ENCODE peak calls at places on chromosome 7, in seven cellular contexts. G is transverse colon, A is IMR-90, O is suprapubic skin, M is breast epithelium, R is uterus, X is adrenal gland. Z is an unnamed sample. For H3K4me1, the result is how much of the 10 kb centered on the place peaks cover.

GRCh38 chr7:79897166-79897565 is 237.5 kb upstream of the GNAI1 start:
- DNase-seq in G (no peak), A (peak), O (no peak), M (no peak), R (no peak), X (no peak), Z (no peak)

GRCh38 chr7:155338632-155339320 is 41.1 kb downstream of the INSIG1 start:
- DNase-seq in G (no peak), A (no peak), O (no peak), M (no peak), R (no peak), X (no peak), Z (no peak)

GRCh38 chr7:98291717-98292116 is 10.2 kb downstream of the BRI3 start:
- DNase-seq in G (no peak), A (no peak), O (no peak), M (no peak), R (no peak), X (no peak), Z (no peak)

GRCh38 chr7:155739538-155740140 is 72.6 kb downstream of the SHH start:
- DNase-seq in G (no peak), A (no peak), O (peak), M (no peak), R (no peak), X (no peak), Z (no peak)

GRCh38 chr7:138565451-138566114 is 105.5 kb downstream of the TRIM24 start:
- DNase-seq in G (no peak), A (peak), O (no peak), M (no peak), R (no peak), X (peak), Z (no peak)

GRCh38 chr7:158076215-158076614 is 511.4 kb downstream of the PTPRN2 start:
- DNase-seq in G (no peak), A (no peak), O (no peak), M (no peak), R (no peak), X (no peak), Z (no peak)

GRCh38 chr7:18607025-18607424 is 111.5 kb downstream of the HDAC9 start:
- DNase-seq in G (no peak), A (peak), O (no peak), M (no peak), R (no peak), X (no peak), Z (no peak)

GRCh38 chr7:24971333-24972165 is 8.4 kb downstream of the OSBPL3 start:
- DNase-seq in G (no peak), A (peak), O (peak), M (peak), R (no peak), X (no peak), Z (no peak)

GRCh38 chr7:80719261-80719660 is 80.8 kb downstream of the CD36 start:
- DNase-seq in G (no peak), A (peak), O (no peak), M (no peak), R (no peak), X (no peak), Z (no peak)

GRCh38 chr7:119256446-119257131 is 1016.4 kb upstream of the KCND2 start:
- DNase-seq in G (no peak), A (no peak), O (no peak), M (no peak), R (no peak), X (no peak), Z (no peak)

GRCh38 chr7:141864765-141865447 is 23.6 kb upstream of the PRSS37 start:
- DNase-seq in G (no peak), A (no peak), O (no peak), M (no peak), R (no peak), X (no peak), Z (no peak)

GRCh38 chr7:17185690-17186070 is 112.8 kb upstream of the AHR start:
- DNase-seq in G (no peak), A (peak), O (no peak), M (no peak), R (no peak), X (peak), Z (no peak)

GRCh38 chr7:157873181-157873580 is 536.4 kb downstream of the DNAJB6 start:
- DNase-seq in G (no peak), A (no peak), O (no peak), M (no peak), R (no peak), X (no peak), Z (no peak)

GRCh38 chr7:12594122-12594897 is 23.8 kb downstream of the SCIN start:
- DNase-seq in G (no peak), A (peak), O (no peak), M (no peak), R (no peak), X (no peak), Z (no peak)
- H3K4me3 ChIP-seq in G (no peak), A (no peak), O (no peak), M (no peak), R (no peak), X (no peak), Z (no peak)

GRCh38 chr7:47937065-47937687 is 11.1 kb downstream of the PKD1L1 start:
- DNase-seq in G (peak), A (no peak), O (no peak), M (no peak), R (no peak), X (no peak), Z (no peak)
- TF ChIP-seq POLR2A in G (no peak), A (no peak), O (no peak), M (no peak), R (no peak), X (no peak), Z (no peak)

DNA sequence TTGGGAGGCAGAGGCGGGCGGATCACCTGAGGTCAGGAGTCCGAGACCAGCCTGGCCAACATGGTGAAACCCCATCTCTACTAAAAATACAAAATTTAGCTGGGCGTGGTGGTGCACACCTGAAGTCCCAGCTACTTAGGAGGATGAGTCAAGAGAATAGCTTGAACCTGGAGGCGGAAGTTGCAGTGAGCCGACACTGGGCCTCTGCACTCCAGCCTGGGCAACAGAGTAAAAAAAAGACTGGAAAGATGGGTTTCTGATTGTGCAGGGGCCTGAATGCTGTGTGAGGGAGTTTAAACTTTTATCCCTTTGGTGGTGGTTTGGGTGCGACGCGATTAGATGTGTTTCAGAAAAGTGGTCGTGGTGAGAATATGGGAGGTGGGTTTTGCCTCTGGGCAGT is 1.8 kb downstream of the CHST12 start:
- DNase-seq in G (no peak), A (no peak), O (no peak), M (no peak), R (no peak), X (no peak), Z (no peak)
- H3K4me1 ChIP-seq in G (under half), A (under half), O (half or more), M (under half), R (under half), X (under half), Z (under half)

DNA sequence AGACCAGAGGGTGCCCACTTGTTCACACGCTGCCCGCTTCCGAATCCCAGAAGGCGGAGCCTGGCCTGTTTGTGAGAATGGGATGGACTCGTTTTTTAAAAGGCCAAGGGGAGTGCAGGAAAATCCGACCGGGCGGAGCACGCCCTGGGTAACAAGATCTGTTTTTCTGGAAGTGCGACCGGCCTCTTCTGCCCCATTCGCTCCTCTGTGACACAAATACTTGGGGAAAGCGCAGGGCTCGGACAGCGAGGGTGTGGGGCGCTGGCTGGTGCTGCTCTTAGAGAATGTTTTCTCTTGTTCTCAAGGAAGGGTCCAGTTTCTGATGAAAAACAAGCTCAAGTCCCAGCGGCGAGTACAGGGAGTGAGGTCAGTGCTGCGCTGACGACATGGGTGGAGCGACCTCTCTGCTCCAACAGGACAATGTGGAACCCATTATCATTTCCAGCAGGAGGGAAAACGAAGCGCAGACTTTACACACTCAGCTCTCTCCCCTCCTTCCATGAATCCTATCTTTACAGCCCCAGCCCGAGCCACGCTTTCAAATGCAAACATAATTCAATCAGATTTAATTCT is 1.3 kb downstream of the RADIL start:
- DNase-seq in G (peak), A (peak), O (peak), M (peak), R (peak), X (peak), Z (no peak)
- H3K4me3 ChIP-seq in G (peak), A (peak), O (peak), M (peak), R (peak), X (peak), Z (peak)

DNA sequence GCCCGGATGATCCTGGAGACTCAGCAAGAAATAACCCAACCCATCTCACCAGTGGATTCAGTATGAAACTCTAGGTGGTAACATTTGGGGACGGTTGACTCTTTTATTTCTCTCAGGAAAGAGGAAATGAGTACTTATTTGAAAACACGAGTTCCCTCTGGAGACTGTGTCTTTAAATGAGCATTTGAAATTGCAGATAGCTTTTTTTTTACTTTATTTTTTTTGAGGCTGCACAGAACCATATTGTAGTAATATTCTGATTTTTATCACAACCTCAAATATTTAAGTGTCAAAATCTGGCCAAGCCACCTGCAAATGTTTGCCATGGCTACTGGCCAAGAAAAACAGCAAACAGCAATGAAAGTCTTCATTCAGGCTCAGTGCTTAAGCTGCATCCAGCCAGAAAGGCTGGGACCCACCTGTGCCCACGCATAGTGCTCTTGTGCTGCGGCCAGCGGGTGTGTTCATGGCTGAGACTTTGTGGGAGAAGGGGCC is 160.8 kb downstream of the CREB5 start:
- DNase-seq in G (peak), A (peak), O (no peak), M (peak), R (peak), X (no peak), Z (no peak)
- TF ChIP-seq POLR2A in G (no peak), A (no peak), O (no peak), M (no peak), R (no peak), X (no peak), Z (no peak)

GRCh38 chr7:139748373-139748765 is 29.4 kb downstream of the HIPK2 start:
- DNase-seq in G (no peak), A (no peak), O (no peak), M (no peak), R (no peak), X (no peak), Z (no peak)

GRCh38 chr7:139748936-139749335 is 28.9 kb downstream of the HIPK2 start:
- DNase-seq in G (no peak), A (no peak), O (no peak), M (no peak), R (no peak), X (no peak), Z (no peak)

GRCh38 chr7:139747662-139748372 is 30.0 kb downstream of the HIPK2 start:
- DNase-seq in G (no peak), A (no peak), O (no peak), M (no peak), R (no peak), X (no peak), Z (no peak)

GRCh38 chr7:139750459-139751095 is 27.2 kb downstream of the HIPK2 start:
- DNase-seq in G (no peak), A (no peak), O (no peak), M (no peak), R (no peak), X (no peak), Z (no peak)

GRCh38 chr7:139749545-139749944 is 28.3 kb downstream of the HIPK2 start:
- DNase-seq in G (no peak), A (no peak), O (no peak), M (no peak), R (no peak), X (no peak), Z (no peak)
- H3K4me1 ChIP-seq in G (under half), A (under half), O (under half), M (under half), R (under half), X (under half), Z (under half)

GRCh38 chr7:151782598-151783448 is 94.1 kb downstream of the PRKAG2 start:
- DNase-seq in G (peak), A (peak), O (peak), M (peak), R (peak), X (peak), Z (peak)
- H3K4me3 ChIP-seq in G (peak), A (peak), O (peak), M (peak), R (no peak), X (peak), Z (no peak)

Z was measured in esophagus squamous epithelium.